ENCODE peak calls at places on chromosomes 12 and 14, in eight cellular contexts. N, U, I, G, V, T, J and F are unnamed samples.

GRCh38 chr14:104435147-104436046 is 144.2 kb upstream of the C14orf180 start:
- DNase-seq in G (no peak), N (peak), I (peak), V (peak), T (no peak), J (peak), U (no peak), F (no peak)

GRCh38 chr14:72781476-72782181 is 112.3 kb downstream of the DPF3 start:
- DNase-seq in N (no peak), T (peak), J (no peak), I (no peak), U (no peak), G (peak), V (no peak), F (no peak)

GRCh38 chr14:91117960-91118359 is 4.1 kb downstream of the DGLUCY start:
- DNase-seq in T (no peak), V (no peak), G (no peak), N (no peak), J (no peak), I (no peak), U (no peak), F (no peak)

GRCh38 chr12:57616383-57617101 is 5.3 kb downstream of the ARHGEF25 start:
- DNase-seq in V (no peak), G (peak), N (no peak), U (no peak), J (peak), I (no peak), T (no peak), F (no peak)

GRCh38 chr14:76715102-76715926 is 46.0 kb upstream of the VASH1 start:
- DNase-seq in J (no peak), T (peak), V (no peak), G (peak), I (no peak), U (peak), N (no peak), F (no peak)

GRCh38 chr12:93237235-93237915 is 140.3 kb upstream of the NUDT4 start:
- DNase-seq in N (no peak), I (peak), J (no peak), U (no peak), T (peak), G (peak), V (no peak), F (no peak)

GRCh38 chr12:75727577-75727976 is 216.2 kb upstream of the KRR1 start:
- DNase-seq in V (no peak), T (no peak), N (no peak), J (no peak), I (no peak), U (no peak), G (no peak), F (no peak)

GRCh38 chr12:53451661-53452158 is at the start of gene PCBP2:
- DNase-seq in V (peak), G (peak), J (peak), N (peak), I (peak), T (peak), U (peak), F (peak)

GRCh38 chr12:89556976-89557375 is 31.1 kb upstream of the POC1B start:
- DNase-seq in T (no peak), J (no peak), G (no peak), N (no peak), U (no peak), V (no peak), I (no peak), F (no peak)

GRCh38 chr12:79127268-79127895 is 262.8 kb downstream of the SYT1 start:
- DNase-seq in V (no peak), J (peak), N (no peak), T (no peak), G (peak), U (no peak), I (no peak), F (no peak)

GRCh38 chr12:78087363-78087675 is 256.6 kb downstream of the NAV3 start:
- DNase-seq in U (no peak), V (no peak), N (no peak), I (no peak), G (no peak), J (no peak), T (no peak), F (no peak)

GRCh38 chr12:72272731-72273498 is 745 bp downstream of the TRHDE start:
- DNase-seq in J (peak), U (no peak), I (no peak), T (no peak), V (peak), N (peak), G (no peak), F (no peak)

GRCh38 chr12:56808954-56809353 is 45.8 kb downstream of the HSD17B6 start:
- DNase-seq in V (no peak), I (no peak), G (peak), N (no peak), J (no peak), T (no peak), U (no peak), F (no peak)

GRCh38 chr14:31232081-31232480 is 24.5 kb upstream of the HECTD1 start:
- DNase-seq in U (no peak), I (no peak), G (no peak), T (no peak), J (no peak), V (no peak), N (no peak), F (no peak)

GRCh38 chr12:107349008-107349747 is 255.8 kb upstream of the CRY1 start:
- DNase-seq in T (no peak), N (no peak), V (no peak), J (no peak), G (peak), U (no peak), I (peak), F (no peak)

GRCh38 chr12:131039551-131039950 is 85.8 kb downstream of the ADGRD1 start:
- DNase-seq in V (no peak), N (peak), J (no peak), I (no peak), G (no peak), T (no peak), U (no peak), F (no peak)

GRCh38 chr14:71206766-71207371 is 299.6 kb downstream of the PCNX1 start:
- DNase-seq in V (no peak), J (no peak), I (no peak), U (peak), G (peak), T (peak), N (no peak), F (peak)

DNA sequence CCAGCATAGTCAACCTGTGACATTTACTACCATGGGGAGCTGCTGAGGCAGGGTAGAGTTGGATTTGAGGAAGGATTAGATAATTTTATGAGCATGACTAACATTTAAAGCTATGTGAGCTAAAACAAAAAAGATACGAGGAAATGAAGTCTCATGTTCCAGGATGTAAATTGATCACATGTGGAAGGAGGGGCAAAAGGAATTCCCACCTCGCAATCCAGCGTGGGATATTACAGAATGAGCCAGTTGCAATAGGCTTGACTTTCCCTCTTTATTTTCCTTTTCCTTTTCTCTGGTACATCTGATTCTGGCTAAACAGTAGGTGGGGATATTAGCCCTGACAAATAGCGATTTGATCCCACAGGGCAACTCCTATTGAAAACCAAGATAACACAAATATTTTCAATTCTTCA is 214.9 kb upstream of the HMGA2 start:
- DNase-seq in J (no peak), N (no peak), I (no peak), U (no peak), G (peak), V (no peak), T (no peak), F (no peak)
- TF ChIP-seq CTCF in J (no peak), N (no peak), I (no peak), U (no peak), G (no peak), V (no peak), T (no peak), F (no peak)

DNA sequence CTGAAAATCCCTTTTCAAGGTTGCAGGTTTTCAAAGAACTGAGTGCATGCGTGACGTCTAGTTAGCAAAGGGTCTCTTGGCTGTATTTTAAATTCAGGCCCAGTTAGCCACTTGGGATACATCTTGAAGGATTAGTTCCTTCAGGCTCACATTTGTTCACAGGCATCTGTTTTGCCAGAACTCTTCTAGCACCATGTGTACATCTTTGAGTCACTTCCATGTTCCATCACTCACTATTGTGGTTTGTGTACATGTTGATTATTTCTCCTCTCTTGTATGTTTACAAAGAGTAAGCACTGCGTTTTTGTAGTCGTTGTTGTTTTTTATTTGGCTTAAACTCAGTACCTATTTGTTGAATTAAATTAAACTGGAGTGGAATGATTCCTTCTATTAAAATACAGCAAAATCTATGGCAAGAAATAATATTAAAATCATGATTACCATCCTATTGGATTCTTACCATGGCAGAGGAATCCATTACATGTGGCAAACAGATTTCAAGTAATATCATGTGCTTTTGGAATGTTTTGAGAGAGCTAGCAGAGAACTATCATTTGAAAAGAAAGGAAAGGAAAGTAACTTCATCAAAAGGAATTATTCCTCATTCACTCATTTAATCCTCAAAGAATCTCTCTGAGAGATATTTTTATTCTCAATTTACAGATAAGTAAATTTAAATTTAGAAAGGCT is 438.9 kb upstream of the FAR2 start:
- DNase-seq in N (no peak), U (no peak), G (no peak), T (no peak), J (no peak), I (no peak), V (no peak), F (no peak)
- TF ChIP-seq CTCF in N (no peak), U (no peak), G (no peak), T (no peak), J (no peak), I (no peak), V (no peak), F (no peak)

DNA sequence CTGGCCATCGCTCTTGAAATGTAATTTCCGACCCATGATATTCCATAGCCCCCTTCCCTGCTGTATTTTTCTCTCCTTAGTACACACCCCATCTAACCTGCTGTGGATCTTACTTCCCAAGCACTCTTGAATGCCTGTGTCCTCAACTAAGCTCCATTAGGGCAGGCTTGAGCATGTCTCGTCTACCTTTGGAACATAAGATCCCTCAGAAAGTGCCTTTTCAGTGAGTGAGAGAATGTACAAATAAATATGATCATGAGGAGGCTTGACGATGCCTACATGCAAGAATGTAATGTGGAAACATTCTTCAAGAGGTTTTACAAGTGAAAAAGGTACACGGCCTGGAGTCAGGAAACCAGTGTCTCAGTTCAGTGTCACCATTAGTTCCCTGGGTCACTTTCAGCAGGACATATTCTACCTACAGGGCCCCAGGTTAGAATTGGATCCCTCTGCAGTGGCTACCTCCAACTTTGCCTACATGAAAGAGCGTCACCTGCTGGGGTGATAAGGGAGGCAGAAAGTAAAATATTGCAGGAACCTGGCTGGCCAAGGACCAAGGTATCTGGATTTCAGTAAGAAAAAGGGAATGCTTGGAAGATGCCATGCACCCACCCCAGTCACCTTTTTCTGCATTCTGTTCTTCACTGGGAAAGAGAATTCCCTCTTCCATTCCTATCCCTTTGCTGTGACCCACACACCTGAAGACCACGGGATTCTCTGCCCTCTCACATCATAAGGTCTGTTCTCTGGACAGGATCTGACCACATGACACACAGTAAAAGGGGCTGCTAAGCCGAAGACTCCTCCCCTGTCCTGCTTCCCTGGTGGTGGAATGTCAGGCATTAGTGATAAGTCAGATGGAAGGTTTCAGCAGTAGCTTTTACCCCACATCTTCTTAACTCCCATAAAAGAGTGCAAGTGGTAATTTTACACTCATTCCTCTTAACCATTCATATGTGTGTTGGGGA is 24.6 kb upstream of the SERPINA1 start:
- DNase-seq in I (no peak), V (no peak), G (peak), N (no peak), J (no peak), U (no peak), T (no peak), F (no peak)
- TF ChIP-seq CTCF in I (no peak), V (peak), G (peak), N (peak), J (peak), U (no peak), T (no peak), F (peak)

GRCh38 chr14:20682435-20683124 is 1.8 kb upstream of the RNASE4 start:
- DNase-seq in T (peak), N (peak), V (peak), U (peak), G (peak), J (peak), I (peak), F (peak)

GRCh38 chr14:20681348-20682126 is 2.8 kb upstream of the RNASE4 start:
- DNase-seq in T (peak), I (peak), J (peak), N (peak), G (peak), V (peak), U (peak), F (peak)

GRCh38 chr14:20683125-20683895 is 1.1 kb upstream of the RNASE4 start:
- DNase-seq in N (peak), I (peak), G (peak), J (peak), T (peak), V (peak), U (peak), F (peak)

GRCh38 chr14:20680843-20681347 is 3.5 kb upstream of the RNASE4 start:
- DNase-seq in V (peak), G (no peak), J (peak), U (no peak), I (no peak), N (no peak), T (peak), F (no peak)

DNA sequence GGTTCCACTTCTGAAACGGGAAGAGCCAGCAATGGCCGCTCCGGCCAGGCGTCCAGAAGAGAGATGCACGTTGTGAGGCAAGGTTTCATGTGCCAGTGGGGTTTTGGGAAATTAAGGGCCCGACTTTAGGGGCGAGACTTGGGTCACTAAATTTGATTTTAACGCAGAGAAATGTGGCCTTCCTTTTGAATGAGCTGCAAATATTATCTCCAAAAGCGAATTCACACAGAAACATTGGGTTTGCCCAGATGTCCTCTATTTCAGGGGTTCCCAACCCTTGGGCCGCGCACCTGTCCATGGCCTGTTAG is 2.3 kb upstream of the RNASE4 start:
- DNase-seq in N (no peak), G (no peak), J (no peak), T (no peak), I (no peak), U (no peak), V (no peak), F (no peak)
- TF ChIP-seq CTCF in N (no peak), G (peak), J (no peak), T (peak), I (no peak), U (no peak), V (no peak), F (no peak)

DNA sequence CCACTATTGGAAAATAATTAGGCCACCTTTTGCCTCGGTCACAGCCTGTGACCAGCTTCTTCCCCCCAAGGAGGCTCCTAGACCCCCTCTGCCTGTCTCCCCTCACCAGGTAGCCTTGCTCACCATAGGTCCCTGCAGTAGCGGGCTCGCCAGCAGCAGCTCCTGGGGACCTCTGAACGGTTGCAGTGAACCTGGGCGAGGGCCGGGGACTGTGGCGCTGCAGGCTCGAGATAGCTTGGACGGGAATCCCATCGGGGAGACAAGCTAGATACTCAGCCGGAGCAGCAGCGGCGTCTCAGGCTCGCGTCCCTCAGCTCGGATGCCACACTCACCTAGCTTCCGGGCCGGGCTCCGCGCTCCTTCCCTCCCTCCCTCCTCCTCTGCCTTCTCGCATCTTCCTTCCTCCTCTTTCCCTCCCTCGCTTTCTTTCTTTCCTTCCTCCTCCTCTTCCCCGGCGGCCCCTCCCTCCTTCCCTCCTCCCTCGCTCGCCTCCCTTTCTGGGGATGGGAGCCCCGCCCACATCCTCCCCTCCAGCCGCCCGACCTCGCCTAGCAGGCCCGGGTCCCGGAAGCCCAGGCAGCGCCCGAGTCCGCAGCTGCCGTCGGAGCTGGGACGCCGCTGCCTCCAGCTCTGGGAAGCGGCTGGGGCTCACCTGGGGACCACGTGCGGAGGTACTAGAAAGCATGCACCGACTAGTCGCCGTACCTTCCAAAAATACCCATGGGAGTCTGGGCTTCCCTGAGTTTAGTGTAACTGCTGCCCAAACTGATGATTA is at the start of gene BMP4:
- DNase-seq in N (peak), J (peak), I (peak), V (peak), U (peak), G (peak), T (peak), F (peak)
- TF ChIP-seq CTCF in N (no peak), J (no peak), I (no peak), V (no peak), U (no peak), G (no peak), T (no peak), F (no peak)